ENCODE peak calls at places on chromosomes 7 and 10, in ten cellular contexts. U, Z, H, J, I, W, B, N, Y and F are unnamed samples.

GRCh38 chr10:128963246-128964099 is 503.6 kb upstream of the MGMT start:
- DNase-seq in H (no peak), B (no peak), I (no peak), W (no peak), Z (no peak), Y (no peak), J (no peak), U (no peak), N (no peak), F (no peak)

GRCh38 chr7:133295484-133295883 is 42.6 kb downstream of the EXOC4 start:
- DNase-seq in W (no peak), H (no peak), Y (no peak), B (no peak), Z (no peak), N (peak; percentile 16), I (no peak), U (no peak), J (no peak), F (no peak)

GRCh38 chr10:29257106-29257783 is 31.6 kb upstream of the LYZL1 start:
- DNase-seq in B (peak; percentile 91), W (no peak), H (no peak), N (peak; percentile 92), Z (no peak), J (peak; percentile 97), U (no peak), I (peak; percentile 80), Y (no peak), F (peak; percentile 96)

GRCh38 chr7:158272091-158272490 is 315.5 kb downstream of the PTPRN2 start:
- DNase-seq in I (no peak), H (no peak), U (no peak), B (no peak), Y (no peak), Z (no peak), J (no peak), N (no peak), W (no peak), F (no peak)

GRCh38 chr10:31656820-31657470 is 271.7 kb downstream of the ARHGAP12 start:
- DNase-seq in W (no peak), Z (no peak), Y (no peak), J (no peak), N (peak; percentile 31), I (no peak), H (no peak), U (no peak), B (no peak), F (no peak)

GRCh38 chr7:112800486-112800885 is 10.3 kb upstream of the TMEM168 start:
- DNase-seq in J (no peak), H (no peak), B (no peak), Y (no peak), N (no peak), W (no peak), U (no peak), I (no peak), Z (no peak), F (no peak)

GRCh38 chr7:107045195-107045960 is 873 bp downstream of the PRKAR2B start:
- DNase-seq in U (no peak), Y (no peak), H (no peak), B (no peak), Z (no peak), I (no peak), J (peak; percentile 11), N (peak; percentile 3), W (no peak), F (no peak)

GRCh38 chr7:34756691-34757090 is 98.7 kb downstream of the NPSR1 start:
- DNase-seq in J (no peak), W (no peak), I (no peak), U (no peak), Y (no peak), Z (no peak), H (no peak), N (no peak), B (no peak), F (no peak)

GRCh38 chr7:33904680-33905388 is 505 bp upstream of the BMPER start:
- DNase-seq in N (peak; percentile 57), Y (no peak), W (peak; percentile 14), J (peak; percentile 77), I (peak; percentile 69), H (no peak), Z (no peak), U (no peak), B (peak; percentile 68), F (peak; percentile 79)

GRCh38 chr10:126062132-126063032 is 166.0 kb downstream of the FANK1 start:
- DNase-seq in W (no peak), Z (no peak), J (peak; percentile 98), N (peak; percentile 99), H (no peak), I (peak; percentile 97), B (peak; percentile 96), Y (no peak), U (no peak), F (peak; percentile 89)

GRCh38 chr7:122546496-122546895 is 152.4 kb downstream of the RNF133 start:
- DNase-seq in H (no peak), W (no peak), Y (no peak), U (no peak), Z (no peak), I (no peak), N (no peak), B (no peak), J (no peak), F (peak; percentile 34)

GRCh38 chr10:23359692-23360380 is 15.2 kb upstream of the C10orf67 start:
- DNase-seq in U (no peak), Y (no peak), I (no peak), N (no peak), Z (no peak), B (no peak), J (no peak), H (no peak), W (no peak), F (no peak)

GRCh38 chr10:73493781-73494180 is 2.0 kb downstream of the PPP3CB start:
- DNase-seq in B (peak; percentile 50), Y (no peak), N (peak; percentile 71), Z (no peak), J (peak; percentile 13), W (no peak), H (no peak), I (peak; percentile 20), U (no peak), F (peak; percentile 81)

GRCh38 chr10:29681700-29682444 is 47.1 kb upstream of the SVIL start:
- DNase-seq in H (no peak), N (no peak), Y (peak; percentile 14), Z (no peak), B (no peak), I (no peak), W (no peak), J (no peak), U (peak; percentile 21), F (no peak)